ENCODE peak calls at places on chromosomes 1 and 21, in ten cellular contexts. O is fibroblast of lung; R is NCI-H1092 treated with DMSO at 0.1 percent for 48 hours; B is stimulated activated CD4-positive, alpha-beta T cell treated with anti-CD3 and anti-CD28 coated beads, Interleukin-1b, Interleukin-23, amount 100 ng/mL, for 4 hours; Q is kidney epithelial cell; W is stomach; G is CD4-positive, alpha-beta T cell; X is iPS-NIHi11; V is lung; S is left ventricle myocardium superior. Y is an unnamed sample.
A peak's percentile ranks its signal among the peaks of the same experiment; 100 is the strongest.

GRCh38 chr1:46368781-46369180 is 25.3 kb upstream of the FAAH start:
- DNase-seq in O (no peak), R (no peak), B (no peak), Q (no peak), W (no peak), G (no peak), X (no peak), V (no peak), S (no peak), Y (no peak)

GRCh38 chr21:19853061-19853460 is 1145.1 kb upstream of the NCAM2 start:
- DNase-seq in O (no peak), R (no peak), B (no peak), Q (no peak), W (no peak), G (no peak), X (no peak), V (no peak), S (peak; percentile 26), Y (no peak)

GRCh38 chr1:35885961-35886558 is 3.1 kb downstream of the AGO1 start:
- DNase-seq in O (no peak), R (no peak), B (no peak), Q (no peak), W (no peak), G (no peak), X (peak; percentile 90), V (no peak), S (no peak), Y (no peak)

GRCh38 chr1:89754518-89754917 is 66.3 kb upstream of the LRRC8D start:
- DNase-seq in O (no peak), R (no peak), B (no peak), Q (no peak), W (no peak), G (no peak), X (no peak), V (no peak), S (no peak), Y (no peak)

GRCh38 chr1:112501810-112502641 is 6.7 kb upstream of the WNT2B start:
- DNase-seq in O (peak; percentile 62), R (peak; percentile 53), B (peak; percentile 49), Q (no peak), W (peak; percentile 61), G (peak; percentile 38), X (peak; percentile 76), V (peak; percentile 61), S (peak; percentile 88), Y (no peak)

GRCh38 chr1:31756578-31756977 is 7.6 kb downstream of the ADGRB2 start:
- DNase-seq in O (no peak), R (no peak), B (no peak), Q (no peak), W (no peak), G (no peak), X (no peak), V (no peak), S (no peak), Y (no peak)

GRCh38 chr1:19307804-19308508 is 4.0 kb downstream of the AKR7A2 start:
- DNase-seq in O (no peak), R (no peak), B (no peak), Q (no peak), W (no peak), G (no peak), X (no peak), V (no peak), S (no peak), Y (no peak)

GRCh38 chr1:182671779-182672486 is 12.5 kb downstream of the RGS8 start:
- DNase-seq in O (no peak), R (peak; percentile 93), B (no peak), Q (no peak), W (no peak), G (no peak), X (no peak), V (no peak), S (no peak), Y (no peak)

GRCh38 chr1:219659005-219659632 is 46.2 kb upstream of the ZC3H11B start:
- DNase-seq in O (peak; percentile 82), R (no peak), B (no peak), Q (no peak), W (no peak), G (no peak), X (no peak), V (no peak), S (no peak), Y (no peak)

GRCh38 chr1:212007896-212008295 is 27.5 kb downstream of the INTS7 start:
- DNase-seq in O (no peak), R (no peak), B (no peak), Q (no peak), W (no peak), G (no peak), X (no peak), V (no peak), S (no peak), Y (no peak)

GRCh38 chr1:169133801-169134558 is 27.5 kb downstream of the ATP1B1 start:
- DNase-seq in O (no peak), R (no peak), B (no peak), Q (no peak), W (no peak), G (no peak), X (no peak), V (no peak), S (no peak), Y (no peak)

GRCh38 chr1:28796321-28797213 is 15.4 kb upstream of the OPRD1 start:
- DNase-seq in O (no peak), R (no peak), B (no peak), Q (no peak), W (no peak), G (no peak), X (no peak), V (no peak), S (peak; percentile 38), Y (no peak)

GRCh38 chr1:216750031-216750627 is 26.9 kb upstream of the ESRRG start:
- DNase-seq in O (peak; percentile 59), R (peak; percentile 90), B (no peak), Q (peak; percentile 37), W (peak; percentile 37), G (no peak), X (peak; percentile 48), V (no peak), S (no peak), Y (no peak)

Y was measured in HCT116.